ENCODE peak calls at places on chromosomes 2 and 18, in five cellular contexts. D is HEK293T, V is HepG2, Z is GM12878, E is H1. B is an unnamed sample.

GRCh38 chr18:23240609-23240930 is 105.3 kb downstream of the CABLES1 start:
- DNase-seq in E (no peak), Z (no peak), D (no peak), V (no peak), B (no peak)

GRCh38 chr2:43221660-43222471 is 4.5 kb downstream of the ZFP36L2 start:
- DNase-seq in V (peak), E (peak), D (peak), Z (no peak), B (peak)

GRCh38 chr2:238720232-238720672 is 127.6 kb upstream of the TWIST2 start:
- DNase-seq in Z (no peak), D (peak), E (peak), V (peak), B (peak)

GRCh38 chr18:27778441-27778840 is 398.5 kb downstream of the CDH2 start:
- DNase-seq in V (no peak), D (peak), Z (no peak), E (no peak), B (no peak)

GRCh38 chr2:105888625-105889024 is 143.9 kb downstream of the NCK2 start:
- DNase-seq in V (peak), E (no peak), D (peak), Z (no peak), B (peak)

GRCh38 chr2:197997083-197997541 is 192.7 kb downstream of the PLCL1 start:
- DNase-seq in V (no peak), D (no peak), Z (no peak), E (no peak), B (no peak)

GRCh38 chr18:71784777-71785176 is 759.4 kb downstream of the CBLN2 start:
- DNase-seq in V (peak), D (peak), E (no peak), Z (no peak), B (no peak)

GRCh38 chr2:148914463-148914862 is 39.4 kb downstream of the KIF5C start:
- DNase-seq in E (no peak), V (no peak), D (no peak), Z (no peak), B (no peak)

GRCh38 chr18:21105936-21106335 is 5.7 kb downstream of the ROCK1 start:
- DNase-seq in Z (no peak), E (no peak), V (no peak), D (no peak), B (no peak)

GRCh38 chr18:62445386-62445917 is 77.4 kb upstream of the ZCCHC2 start:
- DNase-seq in D (no peak), V (no peak), E (no peak), Z (no peak), B (no peak)

GRCh38 chr2:148122788-148123187 is 101.9 kb downstream of the MBD5 start:
- DNase-seq in D (no peak), Z (no peak), V (no peak), E (no peak), B (no peak)

DNA sequence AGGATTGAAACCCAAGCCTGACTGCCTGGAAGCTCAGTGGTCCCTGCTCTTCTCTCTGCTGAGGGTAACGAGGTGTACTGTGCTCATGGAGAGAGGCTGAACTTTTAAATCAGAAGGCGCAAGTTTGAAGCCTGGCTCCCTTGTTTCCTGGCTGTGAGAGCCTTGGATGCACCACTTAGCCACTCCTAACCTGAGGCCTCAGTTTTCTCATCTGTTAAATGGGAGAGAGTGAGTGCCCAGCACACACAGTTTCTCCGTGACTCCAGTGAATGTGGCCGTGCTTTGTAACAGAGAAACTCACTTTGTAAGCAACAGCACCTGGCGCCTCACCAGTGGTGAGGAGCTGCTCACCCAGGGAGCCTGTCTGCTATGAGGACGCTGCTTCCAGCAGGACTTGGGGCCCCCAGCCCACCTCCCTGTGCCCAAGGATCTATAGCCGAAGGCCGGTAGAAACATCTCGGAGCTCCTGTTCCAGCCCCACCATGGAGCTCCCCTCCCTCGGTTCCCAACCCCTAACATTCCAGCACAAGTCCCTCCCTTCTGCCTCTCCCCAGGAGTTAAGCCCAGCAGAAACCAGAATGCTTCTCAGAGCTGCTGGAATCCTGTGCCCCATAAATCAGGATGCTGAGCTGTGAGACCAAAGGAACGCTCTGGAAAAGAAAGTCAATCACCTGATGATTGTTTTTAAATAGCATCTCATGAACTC is 20.3 kb upstream of the KCNK3 start:
- DNase-seq in Z (no peak), D (no peak), V (no peak), E (no peak), B (no peak)
- TF ChIP-seq SUZ12 in Z (no peak), D (no peak), V (no peak), E (no peak), B (no peak)

GRCh38 chr2:45287040-45287439 is 277.8 kb upstream of the SIX2 start:
- DNase-seq in V (no peak), D (no peak), E (no peak), Z (no peak), B (no peak)

GRCh38 chr2:45283764-45284620 is 274.7 kb upstream of the SIX2 start:
- DNase-seq in E (no peak), V (no peak), D (peak), Z (no peak), B (no peak)

GRCh38 chr2:45285791-45286390 is 276.6 kb upstream of the SIX2 start:
- DNase-seq in V (no peak), Z (no peak), D (no peak), E (no peak), B (no peak)

GRCh38 chr2:45284621-45284995 is 275.4 kb upstream of the SIX2 start:
- DNase-seq in E (no peak), D (no peak), Z (no peak), V (no peak), B (no peak)

GRCh38 chr2:45285311-45285710 is 276.1 kb upstream of the SIX2 start:
- DNase-seq in D (no peak), E (no peak), Z (no peak), V (no peak), B (no peak)
- TF ChIP-seq SUZ12 in D (no peak), E (no peak), Z (no peak), V (no peak), B (no peak)

GRCh38 chr18:68722807-68723206 is 7.9 kb upstream of the TMX3 start:
- DNase-seq in Z (no peak), D (no peak), V (no peak), E (no peak), B (no peak)

GRCh38 chr18:68724021-68724420 is 9.1 kb upstream of the TMX3 start:
- DNase-seq in E (no peak), D (no peak), Z (no peak), V (no peak), B (no peak)

GRCh38 chr18:68725341-68725740 is 10.4 kb upstream of the TMX3 start:
- DNase-seq in Z (no peak), D (no peak), E (no peak), V (no peak), B (no peak)

GRCh38 chr18:68721681-68722583 is 7.0 kb upstream of the TMX3 start:
- DNase-seq in E (no peak), V (no peak), D (no peak), Z (peak), B (no peak)

GRCh38 chr18:68723539-68723938 is 8.6 kb upstream of the TMX3 start:
- DNase-seq in E (no peak), Z (no peak), V (no peak), D (no peak), B (no peak)
- TF ChIP-seq SUZ12 in E (no peak), Z (no peak), V (no peak), D (no peak), B (no peak)

GRCh38 chr18:58983260-58983659 is 118.6 kb downstream of the ZNF532 start:
- DNase-seq in D (no peak), V (no peak), Z (no peak), E (no peak), B (no peak)
- TF ChIP-seq SUZ12 in D (no peak), V (no peak), Z (no peak), E (no peak), B (no peak)

GRCh38 chr18:42306208-42306980 is 351.4 kb downstream of the PIK3C3 start:
- DNase-seq in D (no peak), E (no peak), V (no peak), Z (no peak), B (no peak)

GRCh38 chr18:42310956-42311355 is 355.9 kb downstream of the PIK3C3 start:
- DNase-seq in V (no peak), Z (no peak), E (no peak), D (no peak), B (no peak)
- TF ChIP-seq SUZ12 in V (no peak), Z (no peak), E (no peak), D (no peak), B (no peak)

GRCh38 chr18:46738491-46738890 is 18.4 kb downstream of the ST8SIA5 start:
- DNase-seq in Z (no peak), D (no peak), V (no peak), E (no peak), B (no peak)
- TF ChIP-seq SUZ12 in Z (no peak), D (no peak), V (no peak), E (no peak), B (no peak)

GRCh38 chr2:223053431-223054192 is 1.6 kb downstream of the KCNE4 start:
- DNase-seq in E (no peak), D (no peak), V (no peak), Z (no peak), B (no peak)

GRCh38 chr2:223056656-223057418 is 4.8 kb downstream of the KCNE4 start:
- DNase-seq in Z (no peak), V (no peak), E (no peak), D (no peak), B (no peak)

GRCh38 chr2:223055836-223056235 is 3.8 kb downstream of the KCNE4 start:
- DNase-seq in E (no peak), V (no peak), D (no peak), Z (no peak), B (no peak)

GRCh38 chr2:223054193-223054781 is 2.3 kb downstream of the KCNE4 start:
- DNase-seq in D (no peak), V (no peak), E (no peak), Z (no peak), B (no peak)

DNA sequence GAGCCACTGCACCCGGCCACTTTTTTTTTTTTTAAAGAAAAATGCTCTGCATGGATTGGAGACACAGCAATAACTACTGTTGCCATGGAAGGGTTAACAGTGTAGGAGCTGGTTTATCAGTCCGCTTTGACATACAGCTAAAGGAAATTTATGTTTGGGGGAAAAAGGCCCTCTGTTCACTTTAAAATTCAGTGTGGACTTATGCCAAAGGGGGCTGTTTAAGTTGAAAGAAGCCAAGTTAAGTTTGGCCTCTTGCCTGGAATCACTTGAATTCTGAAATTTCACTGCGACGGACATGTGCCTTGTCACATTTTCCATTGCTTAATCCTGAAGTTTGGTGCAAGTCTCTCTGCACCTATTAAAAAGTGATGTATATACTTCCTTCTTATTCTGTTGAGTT is 3.1 kb downstream of the KCNE4 start:
- DNase-seq in Z (no peak), D (no peak), V (no peak), E (no peak), B (no peak)
- TF ChIP-seq SUZ12 in Z (no peak), D (no peak), V (no peak), E (no peak), B (no peak)

DNA sequence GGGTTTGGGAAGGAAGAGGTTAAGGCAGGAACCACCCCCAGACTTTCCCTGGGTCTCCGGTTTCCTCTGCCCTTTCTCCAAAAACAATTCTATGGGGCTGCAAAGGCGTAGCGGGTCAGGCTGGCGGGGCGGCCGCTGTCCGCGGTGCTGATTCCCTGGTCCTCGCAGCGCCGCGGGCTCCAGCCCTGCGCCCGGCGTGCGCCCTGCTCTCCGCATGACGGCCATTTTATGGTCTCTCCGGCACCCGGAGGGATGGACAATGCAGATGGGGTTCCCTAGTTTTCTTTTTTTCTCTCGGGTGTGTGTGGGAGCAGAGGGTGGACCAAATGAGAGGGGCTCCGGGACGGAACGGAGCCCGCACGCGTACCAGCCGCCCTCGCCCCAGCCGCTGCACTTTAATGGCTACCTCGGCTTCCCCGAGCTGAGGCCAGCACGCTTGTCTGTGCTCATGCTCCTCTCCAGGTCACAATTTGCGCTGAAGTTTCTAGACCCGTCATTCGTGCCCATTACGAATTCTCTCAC is 1.6 kb downstream of the ST8SIA3 start:
- DNase-seq in Z (no peak), V (peak), E (peak), D (peak), B (peak)
- TF ChIP-seq SUZ12 in Z (no peak), V (no peak), E (peak), D (no peak), B (no peak)

B was measured in NT2/D1.